ENCODE peak calls at places on chromosomes 13 and 19, in eight cellular contexts. N is stimulated activated CD8-positive, alpha-beta memory T cell treated with anti-CD3 and anti-CD28 coated beads, Interleukin-7, amount 100 ng/mL, for 1 hour; F is thyroid gland; P is NCI-H2107; L is hypothalamus; I is EH; Y is stimulated activated CD4-positive, alpha-beta T cell treated with anti-CD3 and anti-CD28 coated beads, Interleukin-4, amount 100 ng/mL, for 1 hour; M is hepatic stellate cell. T is an unnamed sample.

GRCh38 chr13:30105381-30105780 is 202.0 kb downstream of the KATNAL1 start:
- DNase-seq in N (no peak), F (peak), P (no peak), L (no peak), I (no peak), Y (no peak), M (no peak), T (no peak)

GRCh38 chr13:95226932-95227718 is 74.1 kb downstream of the ABCC4 start:
- DNase-seq in N (no peak), F (no peak), P (no peak), L (no peak), I (no peak), Y (no peak), M (no peak), T (peak)

GRCh38 chr19:46898731-46899130 is 37.9 kb downstream of the ARHGAP35 start:
- DNase-seq in N (no peak), F (no peak), P (no peak), L (no peak), I (peak), Y (no peak), M (peak), T (peak)

GRCh38 chr19:47228168-47228936 is 2.6 kb downstream of the BBC3 start:
- DNase-seq in N (no peak), F (peak), P (no peak), L (no peak), I (peak), Y (peak), M (peak), T (no peak)

GRCh38 chr13:93309886-93310520 is 83.4 kb downstream of the GPC6 start:
- DNase-seq in N (no peak), F (no peak), P (no peak), L (no peak), I (peak), Y (no peak), M (no peak), T (no peak)

GRCh38 chr13:28754698-28755545 is 36.2 kb upstream of the SLC46A3 start:
- DNase-seq in N (no peak), F (no peak), P (no peak), L (no peak), I (peak), Y (peak), M (peak), T (no peak)

GRCh38 chr13:51818771-51819511 is 15.0 kb upstream of the DHRS12 start:
- DNase-seq in N (no peak), F (no peak), P (no peak), L (no peak), I (peak), Y (peak), M (no peak), T (peak)

GRCh38 chr13:29969286-29969685 is 118.9 kb upstream of the UBL3 start:
- DNase-seq in N (no peak), F (no peak), P (no peak), L (no peak), I (peak), Y (no peak), M (peak), T (no peak)

GRCh38 chr13:107457686-107458085 is 757.6 kb downstream of the LIG4 start:
- DNase-seq in N (no peak), F (no peak), P (no peak), L (no peak), I (no peak), Y (no peak), M (no peak), T (no peak)

GRCh38 chr13:44272692-44273091 is 100.9 kb upstream of the SERP2 start:
- DNase-seq in N (no peak), F (no peak), P (no peak), L (no peak), I (peak), Y (no peak), M (no peak), T (no peak)

GRCh38 chr13:40786568-40786996 is 2.8 kb upstream of the SLC25A15 start:
- DNase-seq in N (no peak), F (no peak), P (no peak), L (no peak), I (peak), Y (no peak), M (peak), T (no peak)

GRCh38 chr13:111111376-111111937 is 3.7 kb upstream of the ARHGEF7 start:
- DNase-seq in N (no peak), F (no peak), P (no peak), L (no peak), I (no peak), Y (no peak), M (no peak), T (no peak)

GRCh38 chr13:103517066-103517767 is 451.0 kb upstream of the SLC10A2 start:
- DNase-seq in N (no peak), F (no peak), P (no peak), L (no peak), I (no peak), Y (no peak), M (no peak), T (no peak)

GRCh38 chr19:7447648-7448047 is 41.2 kb downstream of the PEX11G start:
- DNase-seq in N (no peak), F (no peak), P (no peak), L (no peak), I (no peak), Y (no peak), M (no peak), T (no peak)

GRCh38 chr13:41562083-41562482 is 104.7 kb downstream of the RGCC start:
- DNase-seq in N (no peak), F (peak), P (no peak), L (peak), I (peak), Y (no peak), M (peak), T (peak)

GRCh38 chr13:44801990-44802389 is 187.3 kb downstream of the NUFIP1 start:
- DNase-seq in N (no peak), F (no peak), P (no peak), L (no peak), I (peak), Y (no peak), M (peak), T (no peak)

GRCh38 chr19:41206926-41207750 is 11.9 kb upstream of the AXL start:
- DNase-seq in N (no peak), F (peak), P (no peak), L (no peak), I (no peak), Y (no peak), M (no peak), T (no peak)

GRCh38 chr19:39544920-39545319 is 5.0 kb upstream of the EID2 start:
- DNase-seq in N (no peak), F (no peak), P (no peak), L (no peak), I (no peak), Y (no peak), M (no peak), T (no peak)

GRCh38 chr13:79501538-79502232 is 20.7 kb downstream of the NDFIP2 start:
- DNase-seq in N (no peak), F (no peak), P (no peak), L (no peak), I (peak), Y (no peak), M (no peak), T (no peak)

GRCh38 chr19:13622727-13623126 is 116.4 kb upstream of the CACNA1A start:
- DNase-seq in N (no peak), F (no peak), P (no peak), L (no peak), I (no peak), Y (no peak), M (no peak), T (no peak)

GRCh38 chr19:11356676-11357550 is 1.7 kb downstream of the PLPPR2 start:
- DNase-seq in N (no peak), F (no peak), P (no peak), L (no peak), I (no peak), Y (no peak), M (no peak), T (no peak)

GRCh38 chr13:102651392-102651791 is 43.5 kb downstream of the METTL21C start:
- DNase-seq in N (no peak), F (no peak), P (no peak), L (no peak), I (peak), Y (no peak), M (peak), T (no peak)

GRCh38 chr13:82245860-82246259 is 1636.4 kb downstream of the SLITRK1 start:
- DNase-seq in N (no peak), F (no peak), P (no peak), L (no peak), I (no peak), Y (no peak), M (no peak), T (no peak)

GRCh38 chr13:99151516-99151915 is 49.1 kb upstream of the UBAC2 start:
- DNase-seq in N (no peak), F (no peak), P (no peak), L (no peak), I (peak), Y (no peak), M (peak), T (no peak)

GRCh38 chr19:14786421-14786851 is 8.1 kb upstream of the ADGRE2 start:
- DNase-seq in N (no peak), F (no peak), P (no peak), L (no peak), I (peak), Y (peak), M (no peak), T (peak)

GRCh38 chr19:17671906-17672305 is 16.2 kb downstream of the UNC13A start:
- DNase-seq in N (no peak), F (no peak), P (no peak), L (no peak), I (peak), Y (no peak), M (no peak), T (no peak)

GRCh38 chr13:107450931-107451330 is 764.4 kb downstream of the LIG4 start:
- DNase-seq in N (no peak), F (peak), P (no peak), L (no peak), I (peak), Y (no peak), M (peak), T (no peak)

GRCh38 chr19:55958356-55958755 is 10.7 kb downstream of the NLRP8 start:
- DNase-seq in N (no peak), F (no peak), P (no peak), L (no peak), I (no peak), Y (no peak), M (no peak), T (no peak)